ENCODE peak calls at places on chromosomes 1 and 21, in five cellular contexts. B, M, A, Y and O are unnamed samples.

GRCh38 chr1:147627435-147628110 is 42.8 kb downstream of the ACP6 start:
- DNase-seq in B (peak; percentile 58), M (peak; percentile 44), A (peak; percentile 17), Y (peak; percentile 66), O (peak; percentile 66)

GRCh38 chr21:25360593-25360992 is 246.7 kb downstream of the MRPL39 start:
- DNase-seq in B (no peak), M (no peak), A (no peak), Y (no peak), O (no peak)

GRCh38 chr1:227753999-227754764 is 18.9 kb downstream of the SNAP47 start:
- DNase-seq in B (no peak), M (peak; percentile 64), A (no peak), Y (no peak), O (no peak)

GRCh38 chr1:113930499-113931161 is 1.5 kb downstream of the HIPK1 start:
- DNase-seq in B (peak; percentile 97), M (peak; percentile 83), A (peak; percentile 32), Y (no peak), O (no peak)

GRCh38 chr1:76279387-76279748 is 204.8 kb downstream of the ST6GALNAC3 start:
- DNase-seq in B (no peak), M (no peak), A (no peak), Y (no peak), O (no peak)

GRCh38 chr1:5949074-5949760 is 43.0 kb downstream of the NPHP4 start:
- DNase-seq in B (peak; percentile 4), M (no peak), A (no peak), Y (peak; percentile 48), O (peak; percentile 31)

GRCh38 chr1:192878249-192878648 is 69.4 kb downstream of the RGS2 start:
- DNase-seq in B (peak; percentile 59), M (peak; percentile 43), A (no peak), Y (no peak), O (no peak)

GRCh38 chr1:6208723-6209660 is 3.1 kb downstream of the RNF207 start:
- DNase-seq in B (peak; percentile 62), M (peak; percentile 42), A (peak; percentile 37), Y (peak; percentile 67), O (peak; percentile 61)

GRCh38 chr1:164631751-164632150 is 72.8 kb downstream of the PBX1 start:
- DNase-seq in B (no peak), M (no peak), A (no peak), Y (no peak), O (no peak)

GRCh38 chr1:103218821-103219220 is 110.5 kb upstream of the COL11A1 start:
- DNase-seq in B (no peak), M (no peak), A (no peak), Y (no peak), O (no peak)

GRCh38 chr1:245648749-245649517 is 494.1 kb downstream of the KIF26B start:
- DNase-seq in B (no peak), M (no peak), A (no peak), Y (no peak), O (peak; percentile 50)

GRCh38 chr1:34777519-34778321 is 3.3 kb upstream of the GJB3 start:
- DNase-seq in B (no peak), M (no peak), A (no peak), Y (no peak), O (no peak)

GRCh38 chr1:156677616-156678596 is 699 bp upstream of the NES start:
- DNase-seq in B (peak; percentile 95), M (peak; percentile 89), A (peak; percentile 86), Y (peak; percentile 74), O (peak; percentile 81)

GRCh38 chr1:47659141-47659540 is 221.3 kb downstream of the FOXD2 start:
- DNase-seq in B (no peak), M (no peak), A (peak; percentile 40), Y (no peak), O (peak; percentile 11)

GRCh38 chr21:42358937-42359336 is 7.4 kb downstream of the TFF1 start:
- DNase-seq in B (no peak), M (no peak), A (no peak), Y (no peak), O (no peak)

GRCh38 chr1:157154940-157155514 is 16.8 kb upstream of the ETV3 start:
- DNase-seq in B (peak; percentile 63), M (peak; percentile 52), A (no peak), Y (no peak), O (no peak)

GRCh38 chr1:215526147-215526845 is 40.8 kb upstream of the KCTD3 start:
- DNase-seq in B (peak; percentile 57), M (peak; percentile 69), A (peak; percentile 41), Y (no peak), O (no peak)

GRCh38 chr1:212260557-212261342 is 24.5 kb upstream of the PPP2R5A start:
- DNase-seq in B (no peak), M (peak; percentile 35), A (no peak), Y (no peak), O (no peak)

GRCh38 chr1:199561334-199561733 is 466.2 kb upstream of the NR5A2 start:
- DNase-seq in B (no peak), M (no peak), A (no peak), Y (no peak), O (no peak)
- H4K91ac ChIP-seq in B (no peak overlapping the region), M (no peak overlapping the region), A (no peak overlapping the region), Y (no peak overlapping the region), O (no peak overlapping the region)

DNA sequence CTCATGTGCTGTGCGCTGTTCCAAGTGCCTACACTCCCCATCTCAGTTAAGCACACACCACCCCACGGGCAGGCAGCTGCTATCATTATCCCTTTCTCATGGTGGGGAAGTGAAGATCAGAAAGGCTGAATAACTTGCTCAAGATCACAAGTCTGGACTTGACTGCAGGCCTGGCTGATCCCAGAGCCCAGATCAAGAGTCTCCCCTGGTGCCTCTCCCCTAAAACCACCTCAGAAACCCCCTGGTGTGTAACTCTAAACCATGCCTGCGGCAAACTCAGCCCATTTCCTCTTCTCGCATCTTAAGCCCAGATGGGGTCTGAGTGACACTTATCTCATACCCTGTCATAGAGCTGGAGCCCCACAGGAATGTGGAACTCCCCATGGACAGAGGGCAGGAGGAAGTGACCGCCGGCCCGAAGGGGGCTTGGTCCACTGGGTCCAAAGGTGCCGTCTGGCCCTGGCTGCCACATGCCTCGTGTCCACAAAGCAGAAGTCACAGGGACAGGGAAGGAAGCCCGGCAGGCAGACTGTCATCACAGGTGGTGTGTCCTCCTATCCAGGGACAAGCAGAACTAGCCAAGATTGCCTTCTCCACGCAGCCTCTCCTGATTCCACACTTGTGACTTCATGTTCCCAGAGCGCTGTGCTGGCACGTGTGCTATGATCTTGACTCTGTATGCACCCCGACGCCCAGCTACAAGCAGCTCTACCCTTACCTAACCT is 92.1 kb downstream of the SYF2 start:
- DNase-seq in B (no peak), M (no peak), A (no peak), Y (peak; percentile 44), O (no peak)
- H3K23ac ChIP-seq in B (no peak overlapping the region), M (no peak overlapping the region), A (no peak overlapping the region), Y (no peak overlapping the region), O (no peak overlapping the region)

GRCh38 chr21:45300786-45301520 is 13.3 kb upstream of the POFUT2 start:
- DNase-seq in B (no peak), M (no peak), A (no peak), Y (no peak), O (no peak)

GRCh38 chr21:45297869-45298268 is 10.2 kb upstream of the POFUT2 start:
- DNase-seq in B (no peak), M (no peak), A (no peak), Y (no peak), O (no peak)

GRCh38 chr21:45299864-45300785 is 12.4 kb upstream of the POFUT2 start:
- DNase-seq in B (peak; percentile 98), M (peak; percentile 81), A (no peak), Y (no peak), O (no peak)

GRCh38 chr21:45297329-45297728 is 9.6 kb upstream of the POFUT2 start:
- DNase-seq in B (no peak), M (no peak), A (no peak), Y (no peak), O (no peak)

DNA sequence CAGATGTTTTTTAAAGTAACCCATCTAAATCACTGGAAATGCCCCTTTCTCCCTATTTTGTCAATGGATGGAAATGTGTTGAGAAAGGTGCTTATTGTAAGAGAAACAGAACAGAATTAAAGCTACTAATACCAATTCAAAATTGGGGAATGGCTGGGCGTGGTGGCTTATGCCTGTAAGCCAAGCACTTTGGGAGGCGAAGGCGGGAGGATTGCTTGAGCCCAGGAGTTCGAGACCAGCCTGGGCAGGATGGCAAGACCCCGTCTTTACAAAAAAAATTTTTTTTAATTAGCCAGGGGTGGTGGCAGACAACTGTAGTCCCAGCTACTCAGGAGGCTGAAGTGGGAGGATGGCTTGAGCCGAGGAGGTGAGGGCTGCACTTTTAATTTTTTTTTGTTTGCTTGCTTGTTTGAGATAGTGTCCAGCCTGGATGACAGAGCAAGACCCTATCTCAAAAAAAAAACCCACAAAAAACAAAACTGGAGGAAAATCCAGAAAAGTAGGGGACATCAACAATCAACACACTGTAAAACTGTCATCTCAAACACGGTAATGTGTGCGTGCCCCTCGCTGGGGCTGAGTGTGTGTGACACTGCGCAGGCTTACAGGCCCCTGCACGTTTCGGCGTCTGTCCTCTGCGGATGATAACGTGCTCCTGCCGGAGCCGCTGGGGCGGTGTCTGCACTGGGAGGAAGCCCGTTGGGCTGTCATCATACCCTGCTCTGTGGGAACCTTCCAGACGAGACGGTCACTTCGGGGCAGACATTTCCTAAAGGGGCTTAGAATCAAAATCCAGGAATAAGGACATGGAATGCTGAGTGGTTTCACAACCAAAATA is 11.6 kb upstream of the POFUT2 start:
- DNase-seq in B (peak; percentile 94), M (no peak), A (no peak), Y (no peak), O (no peak)
- H4K91ac ChIP-seq in B (peak overlapping the region; percentile 96), M (peak overlapping the region; percentile 74), A (no peak overlapping the region), Y (no peak overlapping the region), O (no peak overlapping the region)

DNA sequence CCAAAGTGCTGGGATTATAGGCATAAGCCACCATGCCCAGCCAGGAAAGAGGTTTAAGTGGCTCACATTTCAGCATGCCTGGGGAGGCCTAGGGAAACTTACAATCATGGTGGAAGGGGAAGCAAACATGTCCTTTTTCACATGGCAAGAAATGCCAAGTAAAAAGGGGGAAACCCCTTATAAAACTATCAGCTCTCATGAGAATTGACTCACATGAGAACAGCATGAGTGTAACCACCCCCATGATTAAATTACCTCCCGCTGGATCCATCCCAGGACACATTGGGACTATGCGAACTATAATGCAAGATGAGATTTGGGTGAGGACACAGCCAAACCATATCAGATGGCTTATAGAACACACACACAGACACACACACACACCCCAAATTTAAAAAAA is 8.8 kb upstream of the KLHL12 start:
- DNase-seq in B (no peak), M (no peak), A (no peak), Y (no peak), O (no peak)
- H3K23ac ChIP-seq in B (no peak overlapping the region), M (no peak overlapping the region), A (no peak overlapping the region), Y (no peak overlapping the region), O (no peak overlapping the region)

DNA sequence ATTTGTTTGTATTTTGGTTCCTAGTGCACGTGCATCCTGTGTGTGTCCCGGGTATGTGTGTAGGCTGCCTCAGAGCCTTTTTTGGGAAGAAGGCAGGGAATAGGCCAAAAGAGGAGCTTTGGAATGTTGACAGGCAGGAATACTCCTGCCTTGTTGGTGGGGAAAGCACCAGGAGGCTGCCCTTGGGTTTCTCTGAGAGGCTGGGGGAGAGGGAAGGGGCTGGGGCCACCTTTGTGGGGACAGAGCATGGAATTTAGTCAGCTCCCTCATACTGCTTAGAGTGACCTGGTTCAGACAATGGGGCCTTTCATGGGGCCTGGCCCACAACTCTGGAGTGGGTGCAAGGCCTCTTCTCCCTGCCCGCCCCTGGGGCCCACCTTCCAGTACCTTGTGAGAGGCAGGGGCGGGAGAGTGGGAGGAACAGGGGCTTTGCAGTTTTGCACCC is 31.3 kb downstream of the ACOT11 start:
- DNase-seq in B (no peak), M (no peak), A (peak; percentile 18), Y (no peak), O (no peak)
- H4K91ac ChIP-seq in B (no peak overlapping the region), M (no peak overlapping the region), A (no peak overlapping the region), Y (no peak overlapping the region), O (no peak overlapping the region)